ENCODE peak calls at places on chromosome 15, in four cellular contexts. One of them, this sample, is unnamed.

GRCh38 chr15:101027920-101028319 is 108.8 kb downstream of the LRRK1 start:
- DNase-seq in fibroblast of lung: no peak
- DNase-seq in AG08395: no peak
- DNase-seq in ACHN: no peak
- DNase-seq in this sample: no peak

GRCh38 chr15:77123854-77124253 is 52.9 kb upstream of the TSPAN3 start:
- DNase-seq in ACHN: no peak
- DNase-seq in AG08395: no peak
- DNase-seq in fibroblast of lung: no peak
- DNase-seq in this sample: no peak

GRCh38 chr15:58463815-58464697 is 32.3 kb downstream of the LIPC start:
- DNase-seq in AG08395: no peak
- DNase-seq in ACHN: no peak
- DNase-seq in fibroblast of lung: no peak
- DNase-seq in this sample: no peak

GRCh38 chr15:95626501-95627361 is 703.8 kb upstream of the NR2F2 start:
- DNase-seq in ACHN: no peak
- DNase-seq in fibroblast of lung: peak
- DNase-seq in AG08395: no peak
- DNase-seq in this sample: no peak

GRCh38 chr15:50758712-50759205 is 6.7 kb downstream of the SPPL2A start:
- DNase-seq in ACHN: no peak
- DNase-seq in fibroblast of lung: no peak
- DNase-seq in AG08395: no peak
- DNase-seq in this sample: no peak

GRCh38 chr15:68817304-68818087 is 3.2 kb downstream of the ANP32A start:
- DNase-seq in ACHN: peak
- DNase-seq in AG08395: peak
- DNase-seq in fibroblast of lung: peak
- DNase-seq in this sample: peak

GRCh38 chr15:71634820-71635219 is 175.5 kb upstream of the NR2E3 start:
- DNase-seq in fibroblast of lung: no peak
- DNase-seq in AG08395: peak
- DNase-seq in ACHN: no peak
- DNase-seq in this sample: peak

GRCh38 chr15:36965561-36966342 is 134.6 kb downstream of the MEIS2 start:
- DNase-seq in ACHN: no peak
- DNase-seq in AG08395: no peak
- DNase-seq in fibroblast of lung: peak
- DNase-seq in this sample: no peak

GRCh38 chr15:82093774-82094211 is 48.0 kb upstream of the MEX3B start:
- DNase-seq in AG08395: no peak
- DNase-seq in ACHN: peak
- DNase-seq in fibroblast of lung: peak
- DNase-seq in this sample: peak

GRCh38 chr15:23897576-23897975 is 210.5 kb upstream of the NDN start:
- DNase-seq in fibroblast of lung: no peak
- DNase-seq in AG08395: no peak
- DNase-seq in ACHN: no peak
- DNase-seq in this sample: no peak